ENCODE peak calls at places on chromosomes 4 and X, in five cellular contexts. One of them, this sample, is unnamed.

GRCh38 chr4:27000820-27001219 is 140.2 kb downstream of the STIM2 start:
- DNase-seq in spleen: no peak
- DNase-seq in lower leg skin: no peak
- DNase-seq in gastrocnemius medialis: no peak
- DNase-seq in GM12892: no peak
- DNase-seq in this sample: no peak

GRCh38 chr4:186724048-186724860 is 598 bp upstream of the FAT1 start:
- DNase-seq in gastrocnemius medialis: no peak
- DNase-seq in spleen: no peak
- DNase-seq in GM12892: no peak
- DNase-seq in lower leg skin: no peak
- DNase-seq in this sample: peak

GRCh38 chr4:6105311-6105911 is 87.2 kb upstream of the C4orf50 start:
- DNase-seq in spleen: no peak
- DNase-seq in lower leg skin: peak
- DNase-seq in gastrocnemius medialis: no peak
- DNase-seq in GM12892: no peak
- DNase-seq in this sample: no peak

GRCh38 chrX:77014655-77015377 is 432.4 kb upstream of the FGF16 start:
- DNase-seq in lower leg skin: no peak
- DNase-seq in GM12892: no peak
- DNase-seq in gastrocnemius medialis: no peak
- DNase-seq in spleen: no peak
- DNase-seq in this sample: no peak

GRCh38 chr4:11404431-11404830 is 24.3 kb downstream of the HS3ST1 start:
- DNase-seq in gastrocnemius medialis: no peak
- DNase-seq in spleen: no peak
- DNase-seq in GM12892: no peak
- DNase-seq in lower leg skin: no peak
- DNase-seq in this sample: no peak

GRCh38 chr4:133152330-133152791 is 3.3 kb downstream of the PCDH10 start:
- DNase-seq in lower leg skin: peak
- DNase-seq in spleen: no peak
- DNase-seq in GM12892: no peak
- DNase-seq in gastrocnemius medialis: no peak
- DNase-seq in this sample: no peak

GRCh38 chrX:3326721-3327120 is 19.7 kb downstream of the MXRA5 start:
- DNase-seq in GM12892: no peak
- DNase-seq in lower leg skin: no peak
- DNase-seq in spleen: no peak
- DNase-seq in gastrocnemius medialis: no peak
- DNase-seq in this sample: no peak

GRCh38 chr4:85478576-85478975 is 3.6 kb downstream of the ARHGAP24 start:
- DNase-seq in lower leg skin: no peak
- DNase-seq in spleen: no peak
- DNase-seq in GM12892: no peak
- DNase-seq in gastrocnemius medialis: no peak
- DNase-seq in this sample: no peak

GRCh38 chr4:96136056-96136455 is 296.2 kb downstream of the PDHA2 start:
- DNase-seq in spleen: no peak
- DNase-seq in lower leg skin: no peak
- DNase-seq in GM12892: no peak
- DNase-seq in gastrocnemius medialis: no peak
- DNase-seq in this sample: no peak

GRCh38 chr4:91829531-91829930 is 474.2 kb upstream of the GRID2 start:
- DNase-seq in gastrocnemius medialis: no peak
- DNase-seq in spleen: no peak
- DNase-seq in GM12892: no peak
- DNase-seq in lower leg skin: no peak
- DNase-seq in this sample: no peak

GRCh38 chrX:44946771-44947170 is 73.8 kb downstream of the KDM6A start:
- DNase-seq in lower leg skin: no peak
- DNase-seq in gastrocnemius medialis: no peak
- DNase-seq in spleen: no peak
- DNase-seq in GM12892: no peak
- DNase-seq in this sample: no peak

GRCh38 chr4:115866364-115866896 is 753.0 kb upstream of the NDST4 start:
- DNase-seq in spleen: no peak
- DNase-seq in GM12892: no peak
- DNase-seq in gastrocnemius medialis: no peak
- DNase-seq in lower leg skin: no peak
- DNase-seq in this sample: no peak

GRCh38 chr4:177483271-177483670 is 41.0 kb upstream of the AGA start:
- DNase-seq in spleen: no peak
- DNase-seq in GM12892: no peak
- DNase-seq in gastrocnemius medialis: no peak
- DNase-seq in lower leg skin: no peak
- DNase-seq in this sample: no peak

GRCh38 chr4:29423836-29424721 is 1296.1 kb upstream of the PCDH7 start:
- DNase-seq in spleen: no peak
- DNase-seq in gastrocnemius medialis: no peak
- DNase-seq in lower leg skin: no peak
- DNase-seq in GM12892: no peak
- DNase-seq in this sample: peak

GRCh38 chr4:139851133-139851532 is 185.5 kb downstream of the MGST2 start:
- DNase-seq in spleen: no peak
- DNase-seq in gastrocnemius medialis: no peak
- DNase-seq in lower leg skin: no peak
- DNase-seq in GM12892: no peak
- DNase-seq in this sample: no peak

DNA sequence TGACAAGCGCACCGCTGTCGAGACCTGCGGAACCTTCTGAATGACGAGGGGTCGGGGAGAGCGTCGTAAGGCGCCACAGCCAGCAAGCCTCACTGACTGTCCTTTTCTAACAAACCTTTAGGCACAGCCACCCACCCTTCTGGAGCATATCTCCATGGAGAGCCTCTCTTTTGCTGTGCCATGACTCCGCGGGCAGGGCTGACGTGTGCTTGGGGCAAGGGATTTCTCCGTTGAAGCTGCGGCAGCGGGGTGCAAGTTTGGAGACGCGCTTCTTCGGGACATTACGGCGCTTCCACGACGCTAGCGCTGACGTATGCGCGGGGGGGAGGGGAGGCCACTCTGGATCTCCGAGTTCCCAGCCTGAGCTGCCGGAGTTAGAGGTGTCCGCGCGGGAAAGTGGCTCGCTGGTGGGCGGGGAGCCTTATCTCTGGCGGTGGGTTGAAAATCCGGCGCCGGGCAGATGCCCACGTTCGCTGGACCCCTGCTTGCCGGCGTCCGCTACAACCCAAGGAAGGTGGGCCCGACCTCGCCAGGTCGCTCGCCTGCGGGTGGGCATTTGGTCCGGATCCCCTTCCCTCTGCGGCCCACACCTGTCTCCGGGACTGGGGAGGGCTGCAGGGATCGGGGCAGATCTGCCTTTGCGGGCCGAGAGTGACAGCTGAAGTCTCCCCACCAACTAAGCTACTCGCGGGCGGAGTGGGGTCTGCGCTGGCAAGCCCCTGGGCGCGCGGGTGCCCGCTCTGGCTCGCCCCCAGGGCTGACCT is 540 bp upstream of the SLC10A7 start:
- DNase-seq in gastrocnemius medialis: peak
- DNase-seq in spleen: peak
- DNase-seq in lower leg skin: peak
- DNase-seq in GM12892: peak
- DNase-seq in this sample: peak
- TF ChIP-seq POLR2A in gastrocnemius medialis: peak
- TF ChIP-seq POLR2A in spleen: peak
- TF ChIP-seq POLR2A in lower leg skin: no peak
- TF ChIP-seq POLR2A in GM12892: peak
- TF ChIP-seq POLR2A in this sample: peak

GRCh38 chr4:78775278-78776030 is 696 bp upstream of the BMP2K start:
- DNase-seq in gastrocnemius medialis: peak
- DNase-seq in spleen: peak
- DNase-seq in GM12892: peak
- DNase-seq in lower leg skin: peak
- DNase-seq in this sample: peak

GRCh38 chr4:78777556-78777900 is 1.4 kb downstream of the BMP2K start:
- DNase-seq in GM12892: no peak
- DNase-seq in gastrocnemius medialis: no peak
- DNase-seq in lower leg skin: no peak
- DNase-seq in spleen: no peak
- DNase-seq in this sample: no peak

GRCh38 chr4:78774395-78774794 is 1.8 kb upstream of the BMP2K start:
- DNase-seq in gastrocnemius medialis: no peak
- DNase-seq in GM12892: no peak
- DNase-seq in lower leg skin: no peak
- DNase-seq in spleen: no peak
- DNase-seq in this sample: no peak

GRCh38 chr4:78776729-78777555 is 792 bp downstream of the BMP2K start:
- DNase-seq in lower leg skin: peak
- DNase-seq in spleen: peak
- DNase-seq in gastrocnemius medialis: peak
- DNase-seq in GM12892: peak
- DNase-seq in this sample: peak

GRCh38 chr4:78776031-78776728 is at the start of gene BMP2K:
- DNase-seq in spleen: peak
- DNase-seq in lower leg skin: peak
- DNase-seq in GM12892: peak
- DNase-seq in gastrocnemius medialis: peak
- DNase-seq in this sample: peak
- TF ChIP-seq POLR2A in spleen: peak
- TF ChIP-seq POLR2A in lower leg skin: no peak
- TF ChIP-seq POLR2A in GM12892: peak
- TF ChIP-seq POLR2A in gastrocnemius medialis: peak
- TF ChIP-seq POLR2A in this sample: peak

GRCh38 chr4:107376293-107376692 is 340.2 kb upstream of the DKK2 start:
- DNase-seq in lower leg skin: no peak
- DNase-seq in spleen: no peak
- DNase-seq in gastrocnemius medialis: no peak
- DNase-seq in GM12892: no peak
- DNase-seq in this sample: no peak

GRCh38 chr4:107380190-107380589 is 339.8 kb downstream of the PAPSS1 start:
- DNase-seq in spleen: no peak
- DNase-seq in GM12892: no peak
- DNase-seq in lower leg skin: no peak
- DNase-seq in gastrocnemius medialis: no peak
- DNase-seq in this sample: no peak

GRCh38 chr4:107379054-107379869 is 340.8 kb downstream of the PAPSS1 start:
- DNase-seq in lower leg skin: no peak
- DNase-seq in GM12892: no peak
- DNase-seq in gastrocnemius medialis: no peak
- DNase-seq in spleen: no peak
- DNase-seq in this sample: no peak

GRCh38 chr4:107380836-107381438 is 339.1 kb downstream of the PAPSS1 start:
- DNase-seq in lower leg skin: no peak
- DNase-seq in GM12892: no peak
- DNase-seq in gastrocnemius medialis: no peak
- DNase-seq in spleen: no peak
- DNase-seq in this sample: no peak
- TF ChIP-seq POLR2A in lower leg skin: no peak
- TF ChIP-seq POLR2A in GM12892: no peak
- TF ChIP-seq POLR2A in gastrocnemius medialis: no peak
- TF ChIP-seq POLR2A in spleen: no peak
- TF ChIP-seq POLR2A in this sample: no peak

GRCh38 chrX:1416965-1417760 is 25.2 kb upstream of the SLC25A6 start:
- DNase-seq in lower leg skin: no peak
- DNase-seq in spleen: peak
- DNase-seq in GM12892: no peak
- DNase-seq in gastrocnemius medialis: no peak
- DNase-seq in this sample: no peak

GRCh38 chrX:1412551-1413161 is 20.7 kb upstream of the SLC25A6 start:
- DNase-seq in spleen: peak
- DNase-seq in gastrocnemius medialis: peak
- DNase-seq in GM12892: no peak
- DNase-seq in lower leg skin: no peak
- DNase-seq in this sample: no peak

GRCh38 chrX:1416327-1416784 is 24.4 kb upstream of the SLC25A6 start:
- DNase-seq in spleen: peak
- DNase-seq in gastrocnemius medialis: no peak
- DNase-seq in GM12892: no peak
- DNase-seq in lower leg skin: no peak
- DNase-seq in this sample: no peak

GRCh38 chrX:1407035-1407434 is 15.1 kb upstream of the SLC25A6 start:
- DNase-seq in GM12892: no peak
- DNase-seq in gastrocnemius medialis: no peak
- DNase-seq in lower leg skin: no peak
- DNase-seq in spleen: no peak
- DNase-seq in this sample: no peak

GRCh38 chrX:1411331-1411730 is 19.4 kb upstream of the SLC25A6 start:
- DNase-seq in gastrocnemius medialis: no peak
- DNase-seq in spleen: peak
- DNase-seq in GM12892: no peak
- DNase-seq in lower leg skin: no peak
- DNase-seq in this sample: no peak
- TF ChIP-seq POLR2A in gastrocnemius medialis: no peak
- TF ChIP-seq POLR2A in spleen: no peak
- TF ChIP-seq POLR2A in GM12892: no peak
- TF ChIP-seq POLR2A in lower leg skin: no peak
- TF ChIP-seq POLR2A in this sample: no peak

DNA sequence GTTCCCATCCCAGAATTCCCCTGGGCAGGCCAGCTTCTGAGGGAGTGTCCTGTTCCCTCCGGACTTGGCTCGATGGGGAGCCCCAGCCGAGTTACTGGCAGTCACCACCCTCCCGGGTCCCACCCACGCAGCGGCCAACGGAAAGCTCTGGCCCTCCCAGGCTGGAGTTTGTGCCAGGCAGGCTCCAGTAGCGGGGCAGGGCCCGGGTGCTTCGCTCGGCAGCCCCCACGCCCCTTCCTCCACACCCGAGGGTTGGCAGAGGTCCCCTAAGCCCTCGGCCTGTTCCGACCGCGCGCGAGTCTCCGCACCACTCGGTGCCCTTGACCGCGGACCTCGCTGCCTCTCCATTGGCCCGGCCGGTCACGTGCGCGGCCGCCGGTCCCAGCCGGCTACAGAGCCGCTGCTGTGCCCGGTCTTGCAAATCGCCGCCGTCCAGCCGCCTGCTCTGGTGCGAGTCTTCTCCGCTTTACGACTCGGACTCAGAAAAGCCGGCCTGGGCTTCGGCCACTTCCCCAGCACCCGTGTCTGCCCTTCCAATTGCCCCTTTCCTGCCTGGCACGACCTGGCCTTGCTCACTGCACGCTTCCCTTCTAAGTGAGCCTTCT is 20.8 kb upstream of the MTM1 start:
- DNase-seq in spleen: peak
- DNase-seq in gastrocnemius medialis: peak
- DNase-seq in GM12892: no peak
- DNase-seq in lower leg skin: peak
- DNase-seq in this sample: peak
- TF ChIP-seq POLR2A in spleen: no peak
- TF ChIP-seq POLR2A in gastrocnemius medialis: peak
- TF ChIP-seq POLR2A in GM12892: no peak
- TF ChIP-seq POLR2A in lower leg skin: no peak
- TF ChIP-seq POLR2A in this sample: no peak

GRCh38 chr4:78591404-78591803 is 39.8 kb downstream of the ANXA3 start:
- DNase-seq in GM12892: no peak
- DNase-seq in spleen: no peak
- DNase-seq in gastrocnemius medialis: no peak
- DNase-seq in lower leg skin: no peak
- DNase-seq in this sample: no peak
- TF ChIP-seq POLR2A in GM12892: no peak
- TF ChIP-seq POLR2A in spleen: no peak
- TF ChIP-seq POLR2A in gastrocnemius medialis: no peak
- TF ChIP-seq POLR2A in lower leg skin: no peak
- TF ChIP-seq POLR2A in this sample: no peak

GRCh38 chr4:38724507-38724808 is 58.3 kb downstream of the TLR10 start:
- DNase-seq in GM12892: no peak
- DNase-seq in gastrocnemius medialis: no peak
- DNase-seq in lower leg skin: no peak
- DNase-seq in spleen: no peak
- DNase-seq in this sample: no peak
- TF ChIP-seq POLR2A in GM12892: no peak
- TF ChIP-seq POLR2A in gastrocnemius medialis: no peak
- TF ChIP-seq POLR2A in lower leg skin: no peak
- TF ChIP-seq POLR2A in spleen: no peak
- TF ChIP-seq POLR2A in this sample: no peak